ENCODE peak calls at places on chromosomes 16 and 17, in nine cellular contexts. Q, T, R, J, D, A, P, I and H are unnamed samples.

GRCh38 chr16:76386784-76387183 is 109.6 kb downstream of the CNTNAP4 start:
- DNase-seq in A (no peak), R (no peak), T (peak; percentile 2), Q (no peak), P (no peak), D (no peak), J (no peak), I (no peak), H (no peak)

GRCh38 chr16:57235128-57236092 is 9.6 kb upstream of the ARL2BP start:
- DNase-seq in D (no peak), I (peak; percentile 69), A (peak; percentile 53), T (peak; percentile 29), R (no peak), J (no peak), P (no peak), Q (no peak), H (no peak)

GRCh38 chr16:14182999-14183398 is 111.9 kb downstream of the MRTFB start:
- DNase-seq in Q (no peak), A (no peak), T (no peak), I (no peak), D (no peak), P (no peak), J (no peak), R (no peak), H (no peak)

GRCh38 chr16:59527206-59527997 is 793.3 kb upstream of the GOT2 start:
- DNase-seq in D (no peak), R (peak; percentile 91), T (no peak), I (peak; percentile 77), J (no peak), A (peak; percentile 76), P (no peak), Q (no peak), H (no peak)

GRCh38 chr16:77062878-77063566 is 128.0 kb upstream of the MON1B start:
- DNase-seq in A (no peak), Q (no peak), D (no peak), T (no peak), I (no peak), R (no peak), J (no peak), P (no peak), H (no peak)

GRCh38 chr16:49788505-49788904 is 67.4 kb downstream of the ZNF423 start:
- DNase-seq in Q (no peak), D (no peak), R (no peak), I (peak; percentile 76), P (no peak), A (no peak), J (no peak), T (no peak), H (no peak)

GRCh38 chr16:70660672-70661350 is 14.5 kb downstream of the IL34 start:
- DNase-seq in D (no peak), T (no peak), R (no peak), J (no peak), P (no peak), A (no peak), Q (no peak), I (peak; percentile 82), H (no peak)

GRCh38 chr16:30002614-30003346 is 6.7 kb downstream of the INO80E start:
- DNase-seq in T (no peak), R (no peak), P (no peak), D (no peak), Q (no peak), A (no peak), J (no peak), I (peak; percentile 68), H (no peak)

GRCh38 chr17:77778636-77779524 is 179.6 kb upstream of the TNRC6C start:
- DNase-seq in J (peak; percentile 59), A (no peak), P (peak; percentile 44), I (peak; percentile 95), R (no peak), D (no peak), Q (peak; percentile 34), T (peak; percentile 28), H (no peak)

GRCh38 chr16:8173111-8173644 is 417.1 kb downstream of the TMEM114 start:
- DNase-seq in Q (peak; percentile 71), P (peak; percentile 68), D (peak; percentile 70), T (peak; percentile 78), I (peak; percentile 66), A (peak; percentile 41), J (peak; percentile 67), R (no peak), H (no peak)

GRCh38 chr17:68972119-68972704 is 17.0 kb upstream of the ABCA8 start:
- DNase-seq in I (peak; percentile 3), J (no peak), T (peak; percentile 13), P (no peak), R (no peak), Q (no peak), A (peak; percentile 17), D (no peak), H (no peak)

GRCh38 chr16:21283521-21284289 is 5.6 kb upstream of the CRYM start:
- DNase-seq in J (no peak), T (peak; percentile 17), R (no peak), I (peak; percentile 82), Q (peak; percentile 30), P (peak; percentile 56), A (no peak), D (no peak), H (no peak)
- TF ChIP-seq CTCF in J (no peak), T (peak; percentile 21), R (peak; percentile 62), I (peak; percentile 12), Q (no peak), P (peak; percentile 50), A (peak; percentile 53), D (peak; percentile 15), H (peak; percentile 78)

DNA sequence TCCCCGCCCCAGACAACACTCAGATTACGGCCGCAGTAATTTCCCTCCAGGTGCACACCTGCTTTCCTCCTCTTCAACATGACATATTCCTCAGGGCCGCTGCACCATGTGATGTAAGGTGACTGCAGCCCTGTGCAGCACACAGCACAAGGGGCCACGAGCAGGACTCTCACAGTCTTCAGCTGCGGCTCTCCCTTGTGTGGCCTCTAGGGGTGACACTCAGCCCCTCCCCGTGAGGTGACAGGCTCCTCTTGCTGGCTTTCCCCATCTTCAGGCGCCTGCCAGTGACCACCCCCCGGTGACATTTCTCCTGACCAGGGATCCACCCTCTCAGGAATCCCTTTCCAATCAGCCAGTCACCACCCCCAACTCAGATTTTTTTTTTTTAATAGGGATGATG is 31.3 kb upstream of the ABCC3 start:
- DNase-seq in Q (no peak), R (no peak), J (no peak), P (no peak), D (no peak), I (no peak), T (no peak), A (no peak), H (no peak)
- TF ChIP-seq CTCF in Q (no peak), R (peak; percentile 5), J (no peak), P (peak; percentile 14), D (no peak), I (peak; percentile 10), T (no peak), A (peak; percentile 33), H (no peak)

GRCh38 chr17:47288531-47289116 is 35.0 kb downstream of the ITGB3 start:
- DNase-seq in Q (no peak), J (no peak), A (no peak), R (no peak), D (no peak), I (no peak), P (no peak), T (no peak), H (no peak)

GRCh38 chr17:47285003-47285402 is 31.4 kb downstream of the ITGB3 start:
- DNase-seq in D (no peak), J (no peak), I (no peak), P (no peak), T (no peak), R (no peak), A (no peak), Q (no peak), H (no peak)

GRCh38 chr17:47287068-47287467 is 33.4 kb downstream of the ITGB3 start:
- DNase-seq in R (no peak), J (no peak), I (no peak), A (no peak), T (no peak), Q (no peak), P (no peak), D (no peak), H (no peak)

GRCh38 chr17:47287639-47288038 is 34.0 kb downstream of the ITGB3 start:
- DNase-seq in P (no peak), R (no peak), A (no peak), I (no peak), D (no peak), Q (no peak), J (no peak), T (no peak), H (no peak)

DNA sequence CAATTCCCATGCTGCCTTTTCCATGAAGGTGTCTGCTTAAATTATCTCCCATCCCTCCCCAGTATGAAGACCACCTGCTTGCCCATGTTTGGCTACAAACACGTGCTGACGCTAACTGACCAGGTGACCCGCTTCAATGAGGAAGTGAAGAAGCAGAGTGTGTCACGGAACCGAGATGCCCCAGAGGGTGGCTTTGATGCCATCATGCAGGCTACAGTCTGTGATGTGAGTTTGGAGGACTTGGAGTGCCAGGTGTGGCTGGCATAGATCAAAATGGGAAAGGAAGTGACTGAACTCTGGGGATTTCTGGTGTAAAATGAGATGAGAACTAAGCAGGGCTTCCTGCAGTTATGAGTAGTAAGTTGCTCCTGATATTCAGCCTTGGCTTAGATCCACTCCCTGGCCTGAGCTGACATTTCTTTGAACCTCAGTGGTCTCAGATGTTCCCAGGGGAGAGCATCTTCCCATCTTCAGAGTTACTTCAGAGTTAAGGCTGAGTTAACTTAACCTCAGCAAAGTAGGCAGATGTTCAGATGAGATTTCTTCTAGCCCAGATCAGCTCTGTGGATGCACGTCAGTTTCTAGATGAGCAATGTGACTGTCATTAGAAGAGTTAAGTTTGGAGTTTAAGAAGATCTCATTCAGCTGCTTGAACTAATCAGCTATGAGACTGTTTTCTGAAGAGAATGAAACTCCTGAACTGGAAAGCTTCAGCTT is 32.7 kb downstream of the ITGB3 start:
- DNase-seq in P (no peak), R (no peak), D (no peak), I (no peak), T (no peak), A (no peak), J (no peak), Q (no peak), H (no peak)
- TF ChIP-seq CTCF in P (no peak), R (no peak), D (no peak), I (no peak), T (no peak), A (no peak), J (no peak), Q (no peak), H (no peak)

GRCh38 chr17:10613775-10614513 is 43.2 kb downstream of the MYH3 start:
- DNase-seq in A (peak; percentile 24), I (peak; percentile 84), T (no peak), J (no peak), R (no peak), D (no peak), P (no peak), Q (no peak), H (no peak)

GRCh38 chr17:10616502-10617119 is 40.5 kb downstream of the MYH3 start:
- DNase-seq in T (peak; percentile 77), D (peak; percentile 68), Q (peak; percentile 85), R (no peak), I (peak; percentile 92), J (peak; percentile 72), A (peak; percentile 74), P (peak; percentile 81), H (no peak)

GRCh38 chr17:10617120-10617505 is 40.0 kb downstream of the MYH3 start:
- DNase-seq in J (no peak), R (no peak), P (no peak), A (no peak), Q (no peak), I (no peak), D (no peak), T (no peak), H (no peak)

GRCh38 chr17:10612957-10613744 is 44.0 kb downstream of the MYH3 start:
- DNase-seq in A (peak; percentile 50), Q (no peak), T (no peak), R (peak; percentile 40), D (no peak), I (peak; percentile 48), J (no peak), P (no peak), H (no peak)

GRCh38 chr17:10614536-10615155 is 42.5 kb downstream of the MYH3 start:
- DNase-seq in I (peak; percentile 81), T (peak; percentile 29), J (no peak), A (peak; percentile 49), Q (no peak), P (peak; percentile 36), R (no peak), D (no peak), H (no peak)
- TF ChIP-seq CTCF in I (peak; percentile 79), T (peak; percentile 57), J (peak; percentile 63), A (peak; percentile 90), Q (peak; percentile 49), P (peak; percentile 73), R (peak; percentile 79), D (peak; percentile 51), H (peak; percentile 87)